ENCODE peak calls at places on chromosomes 5 and 9, in six cellular contexts. B is anterior cingulate cortex; H is activated CD8-positive, alpha-beta memory T cell treated with anti-CD3 and anti-CD28 coated beads, Interleukin-2, amount 50 U/mL, for 48 hours; W is stimulated activated CD8-positive, alpha-beta memory T cell treated with anti-CD3 and anti-CD28 coated beads, Interleukin-4, amount 100 ng/mL, for 24 hours; U is DMS 273 treated with DMSO at 0.1 percent for 48 hours; E is occipital lobe. P is an unnamed sample.

GRCh38 chr9:91024841-91025240 is 223.2 kb downstream of the SYK start:
- DNase-seq in U (no peak), B (no peak), W (no peak), H (no peak), E (no peak), P (no peak)

GRCh38 chr5:72844218-72844603 is 27.8 kb downstream of the TNPO1 start:
- DNase-seq in U (no peak), B (no peak), H (no peak), E (no peak), W (no peak), P (no peak)

GRCh38 chr9:97900738-97901565 is 21.3 kb downstream of the TRMO start:
- DNase-seq in E (no peak), U (peak; percentile 2), B (no peak), W (no peak), H (no peak), P (no peak)

GRCh38 chr9:95107001-95107749 is 210.3 kb downstream of the FANCC start:
- DNase-seq in U (no peak), B (no peak), W (no peak), E (no peak), H (no peak), P (no peak)

GRCh38 chr5:110377411-110378392 is 348.8 kb downstream of the TMEM232 start:
- DNase-seq in U (no peak), W (no peak), E (no peak), H (no peak), B (no peak), P (no peak)

GRCh38 chr5:172925336-172925948 is 33.8 kb upstream of the RPL26L1 start:
- DNase-seq in W (no peak), H (no peak), U (no peak), B (no peak), E (no peak), P (no peak)

GRCh38 chr5:10636363-10637142 is 72.7 kb downstream of the ANKRD33B start:
- DNase-seq in H (no peak), W (no peak), E (no peak), B (no peak), U (no peak), P (no peak)

GRCh38 chr9:83012578-83013260 is 50.2 kb downstream of the RASEF start:
- DNase-seq in E (no peak), H (no peak), B (no peak), W (no peak), U (no peak), P (no peak)

GRCh38 chr5:61055434-61056006 is 106.7 kb downstream of the SMIM15 start:
- DNase-seq in U (peak; percentile 43), W (no peak), E (no peak), H (no peak), B (no peak), P (peak; percentile 12)

GRCh38 chr5:73452215-73452614 is 3.6 kb upstream of the FOXD1 start:
- DNase-seq in H (no peak), B (no peak), W (no peak), E (no peak), U (no peak), P (no peak)

GRCh38 chr5:96816991-96817390 is 9.2 kb upstream of the ERAP1 start:
- DNase-seq in E (no peak), H (no peak), U (no peak), W (no peak), B (no peak), P (peak; percentile 33)

GRCh38 chr9:134165357-134166315 is 1.3 kb upstream of the RNU6ATAC start:
- DNase-seq in W (no peak), U (no peak), E (no peak), H (peak; percentile 78), B (no peak), P (peak; percentile 75)

GRCh38 chr5:93510626-93511420 is 70.2 kb downstream of the NR2F1-AS1 start:
- DNase-seq in B (no peak), E (no peak), H (no peak), U (no peak), W (no peak), P (no peak)

GRCh38 chr9:120571443-120572257 is 8.3 kb downstream of the CDK5RAP2 start:
- DNase-seq in H (no peak), E (peak; percentile 69), W (no peak), B (peak; percentile 85), U (no peak), P (no peak)

GRCh38 chr5:144203750-144204596 is 33.3 kb downstream of the KCTD16 start:
- DNase-seq in E (no peak), B (no peak), H (no peak), U (peak; percentile 5), W (peak; percentile 7), P (no peak)

GRCh38 chr9:2477755-2478154 is 143.8 kb upstream of the VLDLR start:
- DNase-seq in W (no peak), U (no peak), B (no peak), H (no peak), E (no peak), P (no peak)

GRCh38 chr9:136964833-136965422 is 12.4 kb upstream of the PTGDS start:
- DNase-seq in U (no peak), H (no peak), W (no peak), B (no peak), E (no peak), P (no peak)

GRCh38 chr9:131178382-131178781 is 53.0 kb downstream of the NUP214 start:
- DNase-seq in H (peak; percentile 79), W (peak; percentile 61), E (peak; percentile 46), U (no peak), B (peak; percentile 55), P (peak; percentile 39)

GRCh38 chr9:14351206-14351605 is 37.3 kb upstream of the NFIB start:
- DNase-seq in E (no peak), W (no peak), H (no peak), B (no peak), U (no peak), P (no peak)

GRCh38 chr9:91100878-91101450 is 260.8 kb downstream of the AUH start:
- DNase-seq in H (peak; percentile 75), U (no peak), B (no peak), W (no peak), E (no peak), P (no peak)

GRCh38 chr9:124260769-124261603 is 3.2 kb downstream of the NEK6 start:
- DNase-seq in U (no peak), W (no peak), E (no peak), B (no peak), H (no peak), P (no peak)

GRCh38 chr5:99104538-99105132 is 175.8 kb upstream of the CHD1 start:
- DNase-seq in U (peak; percentile 13), E (no peak), H (no peak), B (no peak), W (no peak), P (no peak)

GRCh38 chr5:24633705-24634325 is 11.0 kb downstream of the CDH10 start:
- DNase-seq in W (no peak), U (no peak), E (no peak), H (no peak), B (no peak), P (no peak)

GRCh38 chr5:169168288-169168687 is 132.7 kb downstream of the SLIT3 start:
- DNase-seq in B (no peak), H (no peak), E (no peak), W (no peak), U (no peak), P (no peak)

GRCh38 chr5:140205216-140205615 is 30.2 kb downstream of the CYSTM1 start:
- DNase-seq in W (no peak), E (no peak), B (no peak), H (no peak), U (no peak), P (no peak)

GRCh38 chr9:126471084-126471611 is 142.6 kb upstream of the LMX1B start:
- DNase-seq in U (no peak), H (peak; percentile 86), W (peak; percentile 67), B (no peak), E (peak; percentile 25), P (peak; percentile 52)

GRCh38 chr9:134230942-134231325 is 66.6 kb upstream of the RNU6ATAC start:
- DNase-seq in U (no peak), W (no peak), H (no peak), B (no peak), E (no peak), P (no peak)

GRCh38 chr5:170389250-170389902 is at the start of gene KCNMB1:
- DNase-seq in U (no peak), E (no peak), W (no peak), B (no peak), H (no peak), P (no peak)

GRCh38 chr9:133768859-133769510 is 30.8 kb upstream of the SARDH start:
- DNase-seq in W (no peak), B (no peak), H (peak; percentile 47), E (no peak), U (no peak), P (no peak)